ENCODE peak calls at places on chromosomes 4 and X, in nine cellular contexts. S, Q, O, X, T, K, J, B and V are unnamed samples. For H3K27me3 and H3K4me1, the result is how much of the 10 kb centered on the place peaks cover.

GRCh38 chrX:48083212-48083611 is 11.8 kb upstream of the ZNF630 start:
- DNase-seq in S (no peak), Q (no peak), O (peak), X (peak), T (peak), K (peak), J (no peak), B (peak), V (peak)

GRCh38 chrX:29478336-29479069 is 736.9 kb upstream of the MAGEB2 start:
- DNase-seq in S (no peak), Q (no peak), O (peak), X (no peak), T (no peak), K (peak), J (no peak), B (no peak), V (no peak)

GRCh38 chr4:2054217-2054616 is 4.9 kb upstream of the NAT8L start:
- DNase-seq in S (no peak), Q (no peak), O (no peak), X (no peak), T (no peak), K (no peak), J (no peak), B (no peak), V (no peak)

GRCh38 chrX:2540426-2540942 is 39.7 kb upstream of the DHRSX start:
- DNase-seq in S (no peak), Q (no peak), O (no peak), X (no peak), T (no peak), K (no peak), J (no peak), B (no peak), V (no peak)

GRCh38 chrX:155535866-155536265 is 76.9 kb downstream of the TMLHE start:
- DNase-seq in S (no peak), Q (no peak), O (no peak), X (no peak), T (no peak), K (no peak), J (no peak), B (no peak), V (no peak)

GRCh38 chr4:40192286-40193017 is 4.4 kb upstream of the RHOH start:
- DNase-seq in S (no peak), Q (no peak), O (peak), X (no peak), T (no peak), K (no peak), J (no peak), B (no peak), V (no peak)

GRCh38 chr4:130092187-130093015 is 996.4 kb downstream of the C4orf33 start:
- DNase-seq in S (no peak), Q (no peak), O (no peak), X (no peak), T (no peak), K (no peak), J (no peak), B (no peak), V (no peak)

GRCh38 chr4:40579983-40580382 is 49.7 kb downstream of the RBM47 start:
- DNase-seq in S (no peak), Q (no peak), O (no peak), X (no peak), T (no peak), K (peak), J (no peak), B (no peak), V (no peak)

GRCh38 chr4:8211737-8212581 is 12.9 kb downstream of the SH3TC1 start:
- DNase-seq in S (no peak), Q (no peak), O (no peak), X (no peak), T (no peak), K (no peak), J (no peak), B (no peak), V (no peak)

GRCh38 chr4:168411318-168412150 is 68.8 kb downstream of the DDX60L start:
- DNase-seq in S (no peak), Q (no peak), O (no peak), X (no peak), T (no peak), K (no peak), J (no peak), B (no peak), V (no peak)

GRCh38 chr4:166657261-166657660 is 577.0 kb downstream of the SPOCK3 start:
- DNase-seq in S (no peak), Q (no peak), O (no peak), X (no peak), T (no peak), K (peak), J (no peak), B (no peak), V (no peak)

GRCh38 chrX:43970528-43970927 is 2.7 kb downstream of the NDP start:
- DNase-seq in S (no peak), Q (no peak), O (no peak), X (no peak), T (no peak), K (peak), J (no peak), B (no peak), V (no peak)

GRCh38 chrX:125101971-125102750 is 217.5 kb upstream of the TEX13C start:
- DNase-seq in S (no peak), Q (no peak), O (no peak), X (no peak), T (no peak), K (no peak), J (no peak), B (no peak), V (no peak)

GRCh38 chr4:138438608-138439007 is 196.5 kb upstream of the SLC7A11 start:
- DNase-seq in S (no peak), Q (no peak), O (no peak), X (no peak), T (no peak), K (peak), J (no peak), B (no peak), V (no peak)

GRCh38 chrX:84221181-84221580 is 33.2 kb upstream of the RPS6KA6 start:
- DNase-seq in S (no peak), Q (no peak), O (no peak), X (no peak), T (no peak), K (no peak), J (no peak), B (no peak), V (no peak)

GRCh38 chr4:172725581-172725980 is 443.0 kb upstream of the GALNT7 start:
- DNase-seq in S (no peak), Q (no peak), O (no peak), X (no peak), T (no peak), K (no peak), J (no peak), B (no peak), V (no peak)

GRCh38 chr4:91812319-91812718 is 491.4 kb upstream of the GRID2 start:
- DNase-seq in S (no peak), Q (no peak), O (no peak), X (no peak), T (no peak), K (no peak), J (no peak), B (no peak), V (no peak)

GRCh38 chrX:133913658-133914388 is 71.6 kb downstream of the GPC3 start:
- DNase-seq in S (no peak), Q (no peak), O (no peak), X (no peak), T (no peak), K (no peak), J (no peak), B (no peak), V (no peak)
- H3K27me3 ChIP-seq in S (under half), Q (under half), O (under half), X (under half), T (under half), K (under half), J (under half), B (under half), V (under half)

GRCh38 chrX:13759152-13759718 is 24.7 kb downstream of the OFD1 start:
- DNase-seq in S (no peak), Q (no peak), O (no peak), X (no peak), T (no peak), K (no peak), J (no peak), B (no peak), V (no peak)
- H3K4me1 ChIP-seq in S (under half), Q (under half), O (under half), X (under half), T (under half), K (under half), J (under half), B (under half), V (under half)

DNA sequence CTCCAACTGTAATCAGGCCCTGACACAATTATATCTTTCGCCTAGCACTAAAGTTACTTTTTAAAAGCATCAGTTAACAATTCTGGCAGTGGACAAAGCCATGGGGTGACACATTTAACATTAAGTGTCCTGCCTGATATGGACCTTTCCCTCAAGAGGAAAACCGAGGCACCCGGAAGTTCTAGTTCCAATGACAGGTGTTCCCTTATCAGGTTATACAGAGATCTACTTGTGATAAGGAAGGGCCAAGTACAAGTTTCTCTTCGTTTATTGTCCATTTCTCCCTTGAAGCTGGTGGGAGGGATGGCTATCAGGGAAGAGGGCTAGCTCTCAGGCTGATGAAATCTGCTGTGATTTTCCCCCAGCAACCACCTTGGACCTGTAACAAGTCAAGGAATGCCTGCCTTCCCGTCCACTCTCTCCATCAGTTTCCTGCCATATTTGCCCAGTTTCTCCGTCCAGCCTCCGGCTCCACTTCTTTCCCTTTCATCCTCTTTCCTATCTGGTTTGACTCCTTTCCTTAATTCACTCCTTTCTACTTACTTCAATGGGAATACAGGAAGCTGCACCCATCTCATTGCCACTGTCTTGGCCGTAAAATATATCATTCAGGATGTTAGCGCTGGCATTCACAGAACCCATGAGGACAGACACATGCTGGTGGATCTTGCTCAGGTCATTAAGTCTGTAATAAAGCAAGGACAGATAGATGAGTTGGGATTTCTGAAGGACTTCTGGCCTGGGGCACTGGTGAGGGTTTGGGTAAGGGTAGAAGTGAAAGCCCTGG is 95.0 kb downstream of the DGKK start:
- DNase-seq in S (no peak), Q (no peak), O (peak), X (no peak), T (no peak), K (no peak), J (no peak), B (no peak), V (no peak)
- H3K27me3 ChIP-seq in S (under half), Q (under half), O (under half), X (under half), T (under half), K (under half), J (under half), B (under half), V (under half)

DNA sequence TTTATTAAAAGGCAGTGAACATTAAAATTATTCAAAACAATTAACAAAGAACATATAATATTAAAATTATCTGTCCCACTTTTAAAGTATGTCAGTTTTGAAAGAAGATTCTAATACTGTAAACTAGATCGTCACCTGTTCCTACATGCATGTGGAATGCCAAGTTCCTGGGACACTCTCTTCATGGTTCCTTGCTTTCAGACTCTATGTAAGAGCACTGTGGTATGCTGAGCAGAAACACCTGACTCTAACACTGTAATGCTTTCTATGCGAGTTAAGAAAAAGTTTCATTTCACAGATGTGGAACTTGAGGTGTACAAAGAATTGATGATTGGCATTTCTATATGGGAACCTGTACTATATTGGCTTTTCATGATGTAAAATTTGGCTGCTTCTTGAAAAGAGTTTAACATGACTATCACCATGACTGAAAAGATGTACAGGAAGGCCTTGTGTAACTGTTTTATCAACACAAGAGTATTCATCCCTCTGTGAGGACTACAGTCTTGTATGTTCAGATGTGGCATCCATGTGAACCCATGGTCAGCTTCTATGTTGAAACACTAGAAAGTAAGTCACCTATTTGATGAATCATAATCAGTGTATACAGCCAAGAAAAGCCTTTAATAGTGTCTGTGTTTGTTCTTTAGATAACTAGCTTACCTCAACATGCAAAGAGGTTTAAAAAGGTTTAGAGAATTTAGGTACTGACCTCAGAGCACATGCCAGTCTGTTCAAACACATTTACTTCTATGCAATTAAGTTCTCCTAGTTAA is 354.5 kb downstream of the ARHGAP24 start:
- DNase-seq in S (no peak), Q (no peak), O (no peak), X (no peak), T (no peak), K (peak), J (no peak), B (no peak), V (no peak)
- H3K4me1 ChIP-seq in S (under half), Q (under half), O (under half), X (under half), T (under half), K (under half), J (under half), B (under half), V (half or more)

DNA sequence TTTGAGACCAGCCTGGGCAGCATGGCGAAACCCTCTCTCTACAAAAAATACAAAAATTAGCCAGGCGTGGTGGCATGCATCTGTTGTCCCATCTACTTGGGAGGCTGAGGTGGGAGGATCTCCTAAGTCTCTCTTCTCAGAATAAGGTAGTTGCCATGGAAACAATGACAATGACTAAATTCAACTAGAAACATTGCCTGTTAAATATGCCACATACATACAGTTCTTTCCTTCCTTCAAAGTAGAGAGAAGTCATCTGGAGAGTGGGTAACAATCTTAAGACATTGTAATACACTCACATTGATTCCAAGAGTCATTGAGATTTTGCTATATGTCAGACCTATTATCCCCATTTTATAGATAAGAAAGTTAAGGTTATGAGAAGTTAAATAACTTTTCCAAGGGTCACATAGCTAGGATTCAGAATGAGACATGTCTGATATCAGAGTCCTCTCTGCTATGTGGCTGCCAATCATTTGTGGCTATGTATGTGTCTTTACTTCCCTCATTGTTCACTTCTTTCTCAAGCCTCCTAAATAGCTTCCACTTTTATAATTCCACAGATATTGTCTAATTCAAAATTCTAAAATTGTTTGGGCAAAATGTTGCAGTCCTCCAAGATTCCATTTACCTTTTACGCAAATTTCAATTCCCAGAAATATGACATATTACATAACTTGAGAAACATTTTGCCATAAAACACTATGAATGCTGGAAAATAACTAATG is 37.2 kb upstream of the RAPGEF2 start:
- DNase-seq in S (no peak), Q (no peak), O (no peak), X (no peak), T (no peak), K (no peak), J (no peak), B (no peak), V (no peak)
- H3K27me3 ChIP-seq in S (under half), Q (under half), O (under half), X (under half), T (under half), K (under half), J (under half), B (under half), V (under half)